ENCODE peak calls at places on chromosomes 12 and 14, in five cellular contexts. C is stimulated activated effector memory CD8-positive, alpha-beta T cell treated with anti-CD3 and anti-CD28 coated beads, Interleukin-12 subunit alpha, Interleukin-12 subunit beta, amount 100 ng/mL, for 72 hours; K is fibroblast of lung; R is iris pigment epithelial cell; Z is right lobe of liver. T is an unnamed sample.

GRCh38 chr14:56976211-56976610 is 165.9 kb upstream of the OTX2 start:
- DNase-seq in C (no peak), K (no peak), R (no peak), Z (no peak), T (no peak)

GRCh38 chr14:32711103-32711680 is 227.5 kb upstream of the NPAS3 start:
- DNase-seq in C (no peak), K (peak), R (peak), Z (no peak), T (peak)

GRCh38 chr12:125999643-126000042 is 934.4 kb downstream of the AACS start:
- DNase-seq in C (no peak), K (no peak), R (no peak), Z (no peak), T (no peak)

GRCh38 chr12:124736115-124737039 is 127.3 kb downstream of the SCARB1 start:
- DNase-seq in C (no peak), K (no peak), R (no peak), Z (no peak), T (no peak)

GRCh38 chr12:104215638-104216297 is at the start of gene TXNRD1:
- DNase-seq in C (peak), K (peak), R (peak), Z (peak), T (peak)

GRCh38 chr12:69313209-69313608 is 35.0 kb upstream of the LYZ start:
- DNase-seq in C (no peak), K (no peak), R (no peak), Z (no peak), T (no peak)

GRCh38 chr12:133236556-133236955 is 879 bp upstream of the ANHX start:
- DNase-seq in C (no peak), K (no peak), R (no peak), Z (no peak), T (no peak)

GRCh38 chr12:15963271-15963670 is 52.1 kb downstream of the DERA start:
- DNase-seq in C (no peak), K (peak), R (peak), Z (no peak), T (no peak)

GRCh38 chr14:66443785-66444184 is 42.4 kb upstream of the CCDC196 start:
- DNase-seq in C (no peak), K (no peak), R (no peak), Z (no peak), T (no peak)

GRCh38 chr12:101838628-101839323 is 8.0 kb upstream of the GNPTAB start:
- DNase-seq in C (no peak), K (no peak), R (no peak), Z (no peak), T (no peak)